ENCODE peak calls at places on chromosomes 12 and 14, in four cellular contexts. One of them, this sample, is unnamed. For H3K4me1, the result is how much of the 10 kb centered on the place peaks cover.

GRCh38 chr14:23829736-23830474 is 123.7 kb upstream of the DHRS4 start:
- DNase-seq in CD8-positive, alpha-beta memory T cell: no peak
- DNase-seq in OCI-LY7: no peak
- DNase-seq in hepatocyte: peak
- DNase-seq in this sample: peak

GRCh38 chr12:20748198-20748597 is 53.1 kb downstream of the SLCO1C1 start:
- DNase-seq in CD8-positive, alpha-beta memory T cell: no peak
- DNase-seq in OCI-LY7: no peak
- DNase-seq in hepatocyte: no peak
- DNase-seq in this sample: no peak

GRCh38 chr12:89453579-89453978 is 71.0 kb downstream of the GALNT4 start:
- DNase-seq in CD8-positive, alpha-beta memory T cell: no peak
- DNase-seq in OCI-LY7: no peak
- DNase-seq in hepatocyte: peak
- DNase-seq in this sample: no peak

GRCh38 chr14:92624764-92625163 is 111.2 kb downstream of the RIN3 start:
- DNase-seq in CD8-positive, alpha-beta memory T cell: no peak
- DNase-seq in OCI-LY7: no peak
- DNase-seq in hepatocyte: no peak
- DNase-seq in this sample: no peak

GRCh38 chr12:42696424-42697149 is 107.0 kb upstream of the PRICKLE1 start:
- DNase-seq in CD8-positive, alpha-beta memory T cell: no peak
- DNase-seq in OCI-LY7: no peak
- DNase-seq in hepatocyte: peak
- DNase-seq in this sample: no peak

GRCh38 chr12:125583071-125583470 is 517.8 kb downstream of the AACS start:
- DNase-seq in CD8-positive, alpha-beta memory T cell: no peak
- DNase-seq in OCI-LY7: no peak
- DNase-seq in hepatocyte: no peak
- DNase-seq in this sample: no peak

GRCh38 chr12:4562034-4562657 is at the start of gene DYRK4:
- DNase-seq in CD8-positive, alpha-beta memory T cell: no peak
- DNase-seq in OCI-LY7: no peak
- DNase-seq in hepatocyte: peak
- DNase-seq in this sample: peak

GRCh38 chr12:69059465-69060457 is 126.8 kb upstream of the CPM start:
- DNase-seq in CD8-positive, alpha-beta memory T cell: no peak
- DNase-seq in OCI-LY7: no peak
- DNase-seq in hepatocyte: no peak
- DNase-seq in this sample: no peak

GRCh38 chr14:75303415-75303814 is 24.8 kb downstream of the FOS start:
- DNase-seq in CD8-positive, alpha-beta memory T cell: peak
- DNase-seq in OCI-LY7: peak
- DNase-seq in hepatocyte: peak
- DNase-seq in this sample: peak

GRCh38 chr12:59977779-59978178 is 381.9 kb downstream of the SLC16A7 start:
- DNase-seq in CD8-positive, alpha-beta memory T cell: no peak
- DNase-seq in OCI-LY7: no peak
- DNase-seq in hepatocyte: no peak
- DNase-seq in this sample: no peak

GRCh38 chr14:100336618-100337530 is 13.7 kb downstream of the SLC25A47 start:
- DNase-seq in CD8-positive, alpha-beta memory T cell: no peak
- DNase-seq in OCI-LY7: no peak
- DNase-seq in hepatocyte: no peak
- DNase-seq in this sample: no peak

GRCh38 chr14:91373591-91374245 is 43.9 kb downstream of the CCDC88C start:
- DNase-seq in CD8-positive, alpha-beta memory T cell: peak
- DNase-seq in OCI-LY7: peak
- DNase-seq in hepatocyte: no peak
- DNase-seq in this sample: no peak

GRCh38 chr14:101557811-101558738 is 3.2 kb upstream of the DIO3 start:
- DNase-seq in CD8-positive, alpha-beta memory T cell: no peak
- DNase-seq in OCI-LY7: no peak
- DNase-seq in hepatocyte: peak
- DNase-seq in this sample: no peak

GRCh38 chr12:103855896-103856657 is 15.0 kb upstream of the NT5DC3 start:
- DNase-seq in CD8-positive, alpha-beta memory T cell: no peak
- DNase-seq in OCI-LY7: no peak
- DNase-seq in hepatocyte: no peak
- DNase-seq in this sample: no peak

GRCh38 chr14:105925615-105926414 is 399.4 kb downstream of the TMEM121 start:
- DNase-seq in CD8-positive, alpha-beta memory T cell: no peak
- DNase-seq in OCI-LY7: no peak
- DNase-seq in hepatocyte: no peak
- DNase-seq in this sample: no peak

GRCh38 chr12:86724716-86725115 is 468.5 kb upstream of the MGAT4C start:
- DNase-seq in CD8-positive, alpha-beta memory T cell: no peak
- DNase-seq in OCI-LY7: no peak
- DNase-seq in hepatocyte: no peak
- DNase-seq in this sample: no peak

GRCh38 chr14:100402631-100403030 is 79.5 kb downstream of the SLC25A47 start:
- DNase-seq in CD8-positive, alpha-beta memory T cell: no peak
- DNase-seq in OCI-LY7: no peak
- DNase-seq in hepatocyte: no peak
- DNase-seq in this sample: no peak

GRCh38 chr12:73308747-73309146 is 1036.6 kb downstream of the TRHDE start:
- DNase-seq in CD8-positive, alpha-beta memory T cell: no peak
- DNase-seq in OCI-LY7: no peak
- DNase-seq in hepatocyte: no peak
- DNase-seq in this sample: no peak

GRCh38 chr12:75207338-75208083 is 2.1 kb downstream of the KCNC2 start:
- DNase-seq in CD8-positive, alpha-beta memory T cell: no peak
- DNase-seq in OCI-LY7: no peak
- DNase-seq in hepatocyte: no peak
- DNase-seq in this sample: no peak

GRCh38 chr12:94169966-94170689 is 21.8 kb downstream of the PLXNC1 start:
- DNase-seq in CD8-positive, alpha-beta memory T cell: no peak
- DNase-seq in OCI-LY7: no peak
- DNase-seq in hepatocyte: no peak
- DNase-seq in this sample: no peak

GRCh38 chr12:20547788-20548575 is 147.2 kb upstream of the SLCO1C1 start:
- DNase-seq in CD8-positive, alpha-beta memory T cell: no peak
- DNase-seq in OCI-LY7: no peak
- DNase-seq in hepatocyte: no peak
- DNase-seq in this sample: no peak

GRCh38 chr14:70919774-70920173 is 12.5 kb downstream of the PCNX1 start:
- DNase-seq in CD8-positive, alpha-beta memory T cell: no peak
- DNase-seq in OCI-LY7: no peak
- DNase-seq in hepatocyte: no peak
- DNase-seq in this sample: no peak

GRCh38 chr12:125418902-125419564 is 353.8 kb downstream of the AACS start:
- DNase-seq in CD8-positive, alpha-beta memory T cell: no peak
- DNase-seq in OCI-LY7: peak
- DNase-seq in hepatocyte: no peak
- DNase-seq in this sample: no peak

GRCh38 chr12:15074351-15074750 is 101.5 kb downstream of the PDE6H start:
- DNase-seq in CD8-positive, alpha-beta memory T cell: no peak
- DNase-seq in OCI-LY7: no peak
- DNase-seq in hepatocyte: no peak
- DNase-seq in this sample: no peak

GRCh38 chr12:8680533-8680932 is 17.3 kb upstream of the RIMKLB start:
- DNase-seq in CD8-positive, alpha-beta memory T cell: no peak
- DNase-seq in OCI-LY7: no peak
- DNase-seq in hepatocyte: no peak
- DNase-seq in this sample: no peak

GRCh38 chr12:112111931-112112330 is 3.3 kb upstream of the NAA25 start:
- DNase-seq in CD8-positive, alpha-beta memory T cell: no peak
- DNase-seq in OCI-LY7: no peak
- DNase-seq in hepatocyte: no peak
- DNase-seq in this sample: no peak

GRCh38 chr12:64053117-64053516 is 169.0 kb downstream of the KICS2 start:
- DNase-seq in CD8-positive, alpha-beta memory T cell: no peak
- DNase-seq in OCI-LY7: no peak
- DNase-seq in hepatocyte: no peak
- DNase-seq in this sample: no peak

GRCh38 chr14:83300454-83301064 is 1766.9 kb upstream of the SEL1L start:
- DNase-seq in CD8-positive, alpha-beta memory T cell: no peak
- DNase-seq in OCI-LY7: peak
- DNase-seq in hepatocyte: peak
- DNase-seq in this sample: peak

GRCh38 chr12:66210840-66211239 is 21.8 kb downstream of the IRAK3 start:
- DNase-seq in CD8-positive, alpha-beta memory T cell: no peak
- DNase-seq in OCI-LY7: no peak
- DNase-seq in hepatocyte: no peak
- DNase-seq in this sample: no peak

GRCh38 chr14:67559639-67560038 is 26.5 kb downstream of the PLEKHH1 start:
- DNase-seq in CD8-positive, alpha-beta memory T cell: no peak
- DNase-seq in OCI-LY7: no peak
- DNase-seq in hepatocyte: no peak
- DNase-seq in this sample: no peak
- H3K4me3 ChIP-seq in CD8-positive, alpha-beta memory T cell: no peak
- H3K4me3 ChIP-seq in OCI-LY7: no peak
- H3K4me3 ChIP-seq in hepatocyte: no peak
- H3K4me3 ChIP-seq in this sample: no peak

DNA sequence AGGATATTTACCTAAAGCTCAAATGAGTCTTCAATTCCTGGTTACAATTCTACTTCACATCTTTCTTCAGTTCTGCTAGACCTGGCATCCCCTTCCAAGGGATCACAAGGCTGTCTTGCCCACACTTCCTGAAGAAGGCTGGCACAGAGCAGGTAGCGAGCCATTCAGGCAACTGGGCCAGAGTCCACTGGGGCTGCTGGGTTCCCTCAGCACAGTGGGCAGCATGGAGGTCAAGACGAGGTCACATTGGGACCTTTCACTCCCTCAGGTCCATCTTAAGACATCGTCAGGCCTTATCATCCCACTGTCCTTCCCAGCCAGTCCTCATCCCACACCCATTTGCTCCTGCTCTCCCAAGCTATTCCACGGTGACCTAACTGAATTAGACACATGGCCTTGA is 143.1 kb upstream of the HIF1A start:
- DNase-seq in CD8-positive, alpha-beta memory T cell: no peak
- DNase-seq in OCI-LY7: no peak
- DNase-seq in hepatocyte: no peak
- DNase-seq in this sample: no peak
- H3K4me1 ChIP-seq in CD8-positive, alpha-beta memory T cell: under half
- H3K4me1 ChIP-seq in OCI-LY7: half or more
- H3K4me1 ChIP-seq in hepatocyte: under half
- H3K4me1 ChIP-seq in this sample: half or more

GRCh38 chr12:6470375-6471163 is at the start of gene VAMP1:
- DNase-seq in CD8-positive, alpha-beta memory T cell: peak
- DNase-seq in OCI-LY7: peak
- DNase-seq in hepatocyte: peak
- DNase-seq in this sample: peak

GRCh38 chr12:6469609-6470374 is 685 bp downstream of the VAMP1 start:
- DNase-seq in CD8-positive, alpha-beta memory T cell: no peak
- DNase-seq in OCI-LY7: peak
- DNase-seq in hepatocyte: no peak
- DNase-seq in this sample: no peak

GRCh38 chr12:6468283-6468575 is 2.2 kb downstream of the VAMP1 start:
- DNase-seq in CD8-positive, alpha-beta memory T cell: no peak
- DNase-seq in OCI-LY7: no peak
- DNase-seq in hepatocyte: no peak
- DNase-seq in this sample: no peak

GRCh38 chr12:6471992-6472366 is 1.5 kb upstream of the VAMP1 start:
- DNase-seq in CD8-positive, alpha-beta memory T cell: no peak
- DNase-seq in OCI-LY7: no peak
- DNase-seq in hepatocyte: no peak
- DNase-seq in this sample: no peak

DNA sequence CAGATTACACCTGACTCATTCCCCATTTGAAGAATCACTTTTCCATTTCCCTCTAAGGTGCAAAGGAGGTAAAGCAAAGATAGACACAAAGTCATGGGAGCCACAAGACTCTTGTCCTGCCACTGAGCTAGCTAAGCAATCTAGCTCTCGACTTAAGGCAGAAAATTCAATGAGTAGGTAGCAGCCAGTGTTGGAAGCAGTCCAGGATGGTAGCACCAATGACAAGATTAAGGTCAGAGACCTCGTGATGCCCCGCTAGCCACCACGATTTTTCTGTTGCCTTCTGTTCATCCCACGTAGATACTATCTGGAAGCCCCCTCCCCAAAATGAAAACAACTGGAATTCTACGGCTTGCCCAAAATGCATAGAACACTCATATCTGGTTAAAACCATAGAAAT is 1.4 kb downstream of the VAMP1 start:
- DNase-seq in CD8-positive, alpha-beta memory T cell: no peak
- DNase-seq in OCI-LY7: no peak
- DNase-seq in hepatocyte: no peak
- DNase-seq in this sample: no peak
- H3K4me3 ChIP-seq in CD8-positive, alpha-beta memory T cell: peak
- H3K4me3 ChIP-seq in OCI-LY7: peak
- H3K4me3 ChIP-seq in hepatocyte: no peak
- H3K4me3 ChIP-seq in this sample: peak

GRCh38 chr12:92144045-92144630 is 1.5 kb downstream of the BTG1 start:
- DNase-seq in CD8-positive, alpha-beta memory T cell: peak
- DNase-seq in OCI-LY7: peak
- DNase-seq in hepatocyte: peak
- DNase-seq in this sample: peak
- H3K4me1 ChIP-seq in CD8-positive, alpha-beta memory T cell: under half
- H3K4me1 ChIP-seq in OCI-LY7: under half
- H3K4me1 ChIP-seq in hepatocyte: under half
- H3K4me1 ChIP-seq in this sample: under half

This sample was measured in SJSA1.